ENCODE peak calls at places on chromosomes 11 and 22, in seven cellular contexts. L is dorsolateral prefrontal cortex, U is lower lobe of right lung, D is hepatocyte, F is A549, V is adipocyte, W is NB4. G is an unnamed sample.

GRCh38 chr11:7677801-7678201 is 4.5 kb upstream of the CYB5R2 start:
- DNase-seq in L (no peak), U (no peak), D (peak; percentile 61), F (no peak), V (no peak), W (no peak), G (no peak)

GRCh38 chr11:109133159-109133558 is 288.8 kb upstream of the C11orf87 start:
- DNase-seq in L (no peak), U (no peak), D (no peak), F (no peak), V (no peak), W (no peak), G (no peak)

GRCh38 chr11:118921929-118922744 is 3.6 kb downstream of the BCL9L start:
- DNase-seq in L (no peak), U (peak; percentile 87), D (peak; percentile 91), F (no peak), V (peak; percentile 86), W (no peak), G (peak; percentile 93)

GRCh38 chr11:57499413-57499982 is 16.0 kb downstream of the SLC43A1 start:
- DNase-seq in L (peak; percentile 95), U (peak; percentile 95), D (peak; percentile 97), F (peak; percentile 98), V (peak; percentile 98), W (peak; percentile 51), G (peak; percentile 97)

GRCh38 chr11:48013269-48013901 is 33.0 kb downstream of the PTPRJ start:
- DNase-seq in L (no peak), U (peak; percentile 64), D (peak; percentile 37), F (peak; percentile 62), V (no peak), W (peak; percentile 84), G (no peak)

GRCh38 chr11:77199346-77199745 is 71.3 kb downstream of the MYO7A start:
- DNase-seq in L (peak; percentile 21), U (peak; percentile 41), D (no peak), F (no peak), V (no peak), W (no peak), G (no peak)

GRCh38 chr22:36384766-36385400 is 2.9 kb downstream of the MYH9 start:
- DNase-seq in L (no peak), U (no peak), D (no peak), F (no peak), V (peak; percentile 58), W (peak; percentile 51), G (no peak)

GRCh38 chr11:18168372-18168771 is 4.3 kb upstream of the MRGPRX4 start:
- DNase-seq in L (no peak), U (no peak), D (no peak), F (no peak), V (no peak), W (no peak), G (no peak)

GRCh38 chr11:83047515-83048225 is 24.0 kb downstream of the RAB30 start:
- DNase-seq in L (no peak), U (no peak), D (no peak), F (no peak), V (peak; percentile 24), W (no peak), G (no peak)

GRCh38 chr11:36057372-36058045 is 113.6 kb downstream of the LDLRAD3 start:
- DNase-seq in L (no peak), U (no peak), D (no peak), F (no peak), V (no peak), W (no peak), G (peak; percentile 72)

GRCh38 chr11:11849127-11849746 is 7.5 kb downstream of the USP47 start:
- DNase-seq in L (peak; percentile 58), U (peak; percentile 53), D (peak; percentile 78), F (peak; percentile 46), V (peak; percentile 37), W (peak; percentile 81), G (no peak)

GRCh38 chr11:93517611-93518010 is 25.6 kb downstream of the SMCO4 start:
- DNase-seq in L (no peak), U (no peak), D (no peak), F (no peak), V (no peak), W (no peak), G (no peak)

GRCh38 chr22:35611891-35612576 is 5.1 kb downstream of the MB start:
- DNase-seq in L (no peak), U (peak; percentile 32), D (no peak), F (no peak), V (no peak), W (peak; percentile 43), G (no peak)

GRCh38 chr11:115324569-115325432 is 179.4 kb downstream of the CADM1 start:
- DNase-seq in L (no peak), U (no peak), D (peak; percentile 81), F (peak; percentile 33), V (peak; percentile 77), W (peak; percentile 64), G (no peak)

GRCh38 chr11:100791103-100791502 is 104.0 kb downstream of the ARHGAP42 start:
- DNase-seq in L (no peak), U (no peak), D (no peak), F (no peak), V (no peak), W (no peak), G (no peak)

GRCh38 chr22:25876871-25877270 is 134.9 kb downstream of the MYO18B start:
- DNase-seq in L (no peak), U (no peak), D (no peak), F (no peak), V (no peak), W (no peak), G (no peak)

GRCh38 chr22:49297286-49297870 is 530.3 kb downstream of the BRD1 start:
- DNase-seq in L (no peak), U (no peak), D (no peak), F (no peak), V (no peak), W (no peak), G (peak; percentile 42)

GRCh38 chr11:17333799-17334586 is 17.6 kb upstream of the NCR3LG1 start:
- DNase-seq in L (no peak), U (no peak), D (no peak), F (no peak), V (no peak), W (no peak), G (no peak)

GRCh38 chr11:25625094-25625493 is 706.8 kb upstream of the ANO3 start:
- DNase-seq in L (no peak), U (no peak), D (no peak), F (no peak), V (no peak), W (no peak), G (no peak)

GRCh38 chr11:28585007-28585406 is 476.8 kb downstream of the METTL15 start:
- DNase-seq in L (no peak), U (no peak), D (no peak), F (no peak), V (no peak), W (no peak), G (no peak)

GRCh38 chr11:31711137-31711536 is 100.0 kb downstream of the PAX6 start:
- DNase-seq in L (no peak), U (no peak), D (no peak), F (no peak), V (no peak), W (no peak), G (no peak)

DNA sequence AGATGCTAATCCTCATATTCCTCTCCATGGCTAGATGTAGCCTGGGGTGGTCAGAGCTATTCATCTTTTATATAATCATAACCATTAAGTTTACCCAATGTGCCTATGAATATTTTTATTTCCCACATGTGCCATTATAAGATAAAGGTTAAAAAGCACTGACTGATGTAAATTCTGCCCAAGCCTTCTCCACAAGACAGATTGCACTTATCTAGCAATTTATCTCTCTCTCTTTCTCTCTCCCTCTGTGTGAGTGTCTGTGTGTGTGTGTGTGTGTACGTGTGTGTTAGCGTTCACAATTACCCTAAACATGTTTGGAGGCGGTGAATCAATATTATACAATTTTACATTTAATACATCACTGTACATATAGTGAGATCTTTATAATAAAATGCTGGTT is 41.1 kb upstream of the ANO5 start:
- DNase-seq in L (no peak), U (no peak), D (no peak), F (no peak), V (no peak), W (no peak), G (no peak)
- H3K4me3 ChIP-seq in L (no peak overlapping the region), U (no peak overlapping the region), D (no peak overlapping the region), F (no peak overlapping the region), V (no peak overlapping the region), W (no peak overlapping the region), G (no peak overlapping the region)

GRCh38 chr22:42717197-42717967 is 3.3 kb downstream of the A4GALT start:
- DNase-seq in L (no peak), U (no peak), D (no peak), F (no peak), V (no peak), W (peak; percentile 68), G (no peak)

GRCh38 chr22:42714768-42715430 is 5.8 kb downstream of the A4GALT start:
- DNase-seq in L (no peak), U (no peak), D (no peak), F (no peak), V (no peak), W (no peak), G (no peak)

GRCh38 chr22:42714308-42714707 is 6.4 kb downstream of the A4GALT start:
- DNase-seq in L (no peak), U (no peak), D (no peak), F (no peak), V (no peak), W (no peak), G (no peak)

GRCh38 chr22:42716649-42717127 is 4.0 kb downstream of the A4GALT start:
- DNase-seq in L (no peak), U (no peak), D (no peak), F (no peak), V (no peak), W (no peak), G (no peak)

GRCh38 chr22:42716221-42716620 is 4.4 kb downstream of the A4GALT start:
- DNase-seq in L (no peak), U (no peak), D (no peak), F (no peak), V (no peak), W (peak; percentile 31), G (no peak)
- H3K4me3 ChIP-seq in L (no peak overlapping the region), U (no peak overlapping the region), D (no peak overlapping the region), F (no peak overlapping the region), V (no peak overlapping the region), W (no peak overlapping the region), G (no peak overlapping the region)

GRCh38 chr11:103384652-103385051 is 275.4 kb downstream of the DYNC2H1 start:
- DNase-seq in L (no peak), U (no peak), D (no peak), F (no peak), V (peak; percentile 41), W (no peak), G (no peak)
- H3K4me3 ChIP-seq in L (no peak overlapping the region), U (no peak overlapping the region), D (no peak overlapping the region), F (peak overlapping the region; percentile 29), V (peak overlapping the region; percentile 47), W (no peak overlapping the region), G (no peak overlapping the region)

DNA sequence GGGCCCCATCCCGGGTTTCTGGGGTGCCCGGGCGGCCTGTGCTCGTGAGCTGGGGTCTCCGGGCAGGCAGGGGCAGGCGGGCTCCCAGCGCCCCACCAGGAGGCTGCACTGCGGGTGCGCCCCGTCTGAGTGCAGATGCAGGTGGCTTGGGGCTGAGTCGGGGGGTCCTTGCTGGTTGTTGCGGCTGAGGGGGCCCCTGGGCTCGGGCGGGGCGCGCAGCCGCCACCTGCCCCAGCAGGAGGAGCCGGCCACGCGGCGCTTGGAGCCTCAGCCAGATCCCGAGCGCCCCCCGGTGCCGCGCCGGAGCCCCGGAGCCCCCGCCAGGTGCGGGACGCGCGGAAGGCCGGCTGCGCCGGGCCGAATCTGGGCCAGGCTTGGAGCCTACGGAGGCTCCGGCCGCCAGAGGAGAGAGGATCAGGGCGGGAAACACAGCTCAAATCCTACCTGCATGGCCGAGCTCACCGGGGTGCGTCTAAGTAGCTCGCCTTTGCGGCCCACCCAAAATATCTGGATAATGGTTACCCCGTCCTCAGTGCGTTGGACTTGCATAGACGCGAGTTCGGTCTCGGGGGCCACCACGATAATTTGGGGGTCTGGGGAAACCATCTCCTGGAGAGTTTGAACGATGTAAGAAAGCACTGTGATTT is 625 bp upstream of the IGF2 start:
- DNase-seq in L (no peak), U (no peak), D (peak; percentile 77), F (no peak), V (peak; percentile 49), W (no peak), G (no peak)
- H3K4me3 ChIP-seq in L (no peak overlapping the region), U (no peak overlapping the region), D (peak overlapping the region; percentile 75), F (peak overlapping the region; percentile 52), V (no peak overlapping the region), W (no peak overlapping the region), G (no peak overlapping the region)

G was measured in right atrium auricular region.